ENCODE peak calls at places on chromosome 16, in seven cellular contexts. K is HCT116, L is stomach, J is endothelial cell of umbilical vein, Y is H1, C is sigmoid colon, O is upper lobe of left lung. A is an unnamed sample.

GRCh38 chr16:31487720-31488629 is 5.1 kb downstream of the SLC5A2 start:
- DNase-seq in C (no peak), J (peak; percentile 21), Y (no peak), O (peak; percentile 88), L (peak; percentile 75), K (no peak), A (peak; percentile 81)

GRCh38 chr16:2860826-2861567 is 3.0 kb upstream of the PRSS22 start:
- DNase-seq in O (no peak), C (no peak), K (no peak), Y (no peak), L (no peak), J (no peak), A (no peak)

GRCh38 chr16:78098087-78098486 is 1.4 kb upstream of the WWOX start:
- DNase-seq in C (no peak), K (no peak), J (no peak), O (no peak), Y (no peak), L (no peak), A (no peak)

GRCh38 chr16:104828-105374 is 26.9 kb downstream of the MPG start:
- DNase-seq in C (no peak), J (no peak), Y (no peak), L (no peak), O (no peak), K (no peak), A (no peak)

GRCh38 chr16:31453255-31454204 is 5.8 kb upstream of the ARMC5 start:
- DNase-seq in C (peak; percentile 71), O (peak; percentile 56), L (no peak), Y (no peak), J (no peak), K (no peak), A (peak; percentile 65)

GRCh38 chr16:25279491-25279890 is 21.8 kb upstream of the ZKSCAN2 start:
- DNase-seq in J (no peak), K (no peak), C (no peak), O (no peak), L (no peak), Y (no peak), A (no peak)

GRCh38 chr16:61471737-61472136 is 564.5 kb downstream of the CDH8 start:
- DNase-seq in O (no peak), J (no peak), Y (no peak), L (no peak), C (no peak), K (no peak), A (no peak)

GRCh38 chr16:81392011-81392410 is 52.6 kb upstream of the CMIP start:
- DNase-seq in Y (no peak), J (no peak), C (no peak), L (no peak), K (no peak), O (no peak), A (no peak)

GRCh38 chr16:30967795-30968194 is 10.2 kb downstream of the SETD1A start:
- DNase-seq in K (no peak), O (no peak), J (no peak), L (no peak), Y (no peak), C (no peak), A (no peak)

GRCh38 chr16:48276102-48276501 is 28.8 kb upstream of the ABCC11 start:
- DNase-seq in O (no peak), C (no peak), K (no peak), J (peak; percentile 86), Y (no peak), L (no peak), A (no peak)

GRCh38 chr16:14485131-14485551 is 144.9 kb downstream of the PARN start:
- DNase-seq in O (no peak), L (no peak), K (no peak), J (no peak), C (no peak), Y (no peak), A (no peak)

GRCh38 chr16:54400261-54400660 is 113.7 kb upstream of the IRX3 start:
- DNase-seq in O (no peak), J (no peak), L (no peak), C (no peak), Y (no peak), K (no peak), A (no peak)

GRCh38 chr16:67481561-67482259 is 753 bp upstream of the ATP6V0D1 start:
- DNase-seq in O (no peak), J (peak; percentile 60), Y (no peak), K (no peak), L (peak; percentile 56), C (peak; percentile 86), A (peak; percentile 70)

GRCh38 chr16:8720080-8720966 is 45.9 kb downstream of the ABAT start:
- DNase-seq in O (no peak), C (no peak), L (no peak), J (no peak), K (no peak), Y (no peak), A (no peak)

GRCh38 chr16:3328104-3328503 is 22.8 kb downstream of the ZNF75A start:
- DNase-seq in J (no peak), Y (no peak), C (no peak), K (no peak), O (no peak), L (no peak), A (no peak)

GRCh38 chr16:89749637-89750036 is 28.3 kb downstream of the ZNF276 start:
- DNase-seq in O (peak; percentile 66), K (no peak), L (peak; percentile 60), J (no peak), C (no peak), Y (no peak), A (peak; percentile 61)

GRCh38 chr16:68083239-68083781 is 1.9 kb upstream of the NFATC3 start:
- DNase-seq in L (no peak), O (no peak), Y (no peak), J (no peak), C (no peak), K (no peak), A (no peak)

GRCh38 chr16:6356881-6357280 is 975.8 kb upstream of the RBFOX1 start:
- DNase-seq in J (no peak), O (no peak), C (no peak), L (no peak), Y (no peak), K (no peak), A (no peak)

GRCh38 chr16:31199430-31200041 is 3.0 kb downstream of the PYCARD start:
- DNase-seq in O (no peak), Y (no peak), L (no peak), C (no peak), J (no peak), K (no peak), A (no peak)

GRCh38 chr16:1280783-1281182 is 24.9 kb downstream of the TPSD1 start:
- DNase-seq in O (no peak), L (no peak), K (no peak), Y (no peak), C (no peak), J (no peak), A (no peak)

GRCh38 chr16:50999181-50999580 is 151.9 kb downstream of the SALL1 start:
- DNase-seq in C (no peak), J (no peak), O (no peak), Y (no peak), K (no peak), L (no peak), A (no peak)

GRCh38 chr16:85915125-85915845 is 16.3 kb downstream of the IRF8 start:
- DNase-seq in K (no peak), Y (no peak), L (no peak), O (no peak), C (no peak), J (no peak), A (no peak)

GRCh38 chr16:85914423-85914794 is 15.4 kb downstream of the IRF8 start:
- DNase-seq in J (no peak), K (no peak), Y (no peak), C (no peak), O (no peak), L (no peak), A (no peak)

GRCh38 chr16:85913141-85913601 is 14.2 kb downstream of the IRF8 start:
- DNase-seq in K (no peak), C (no peak), J (no peak), O (no peak), L (no peak), Y (no peak), A (no peak)

GRCh38 chr16:85912271-85912974 is 13.5 kb downstream of the IRF8 start:
- DNase-seq in L (no peak), K (no peak), J (no peak), O (no peak), C (peak; percentile 79), Y (no peak), A (peak; percentile 43)

GRCh38 chr16:85913688-85914422 is 14.9 kb downstream of the IRF8 start:
- DNase-seq in K (no peak), O (peak; percentile 43), Y (no peak), C (no peak), L (no peak), J (no peak), A (no peak)
- TF ChIP-seq POLR2AphosphoS5 in K (no peak), O (no peak), Y (no peak), C (no peak), L (no peak), J (no peak), A (no peak)

GRCh38 chr16:56519459-56520250 is at the start of gene BBS2:
- DNase-seq in K (peak; percentile 51), C (peak; percentile 94), J (peak; percentile 89), L (peak; percentile 94), O (peak; percentile 90), Y (peak; percentile 46), A (peak; percentile 94)
- TF ChIP-seq POLR2A in K (peak; percentile 37), C (peak; percentile 64), J (peak; percentile 89), L (no peak), O (peak; percentile 49), Y (peak; percentile 80), A (peak; percentile 89)

GRCh38 chr16:70429888-70430666 is 8.8 kb downstream of the ST3GAL2 start:
- DNase-seq in O (peak; percentile 38), C (no peak), L (no peak), Y (no peak), K (no peak), J (no peak), A (no peak)
- TF ChIP-seq POLR2AphosphoS5 in O (no peak), C (no peak), L (no peak), Y (no peak), K (no peak), J (no peak), A (no peak)

GRCh38 chr16:71794018-71794417 is 14.6 kb downstream of the AP1G1 start:
- DNase-seq in L (no peak), K (no peak), Y (no peak), O (no peak), C (no peak), J (no peak), A (no peak)

GRCh38 chr16:71788578-71788977 is 20.1 kb downstream of the AP1G1 start:
- DNase-seq in K (no peak), J (no peak), L (no peak), Y (no peak), C (no peak), O (no peak), A (no peak)

GRCh38 chr16:71792176-71792575 is 16.5 kb downstream of the AP1G1 start:
- DNase-seq in K (no peak), Y (no peak), J (no peak), O (no peak), L (no peak), C (no peak), A (no peak)

GRCh38 chr16:71784093-71784492 is 24.5 kb downstream of the AP1G1 start:
- DNase-seq in K (no peak), C (no peak), O (no peak), Y (no peak), J (no peak), L (no peak), A (no peak)

DNA sequence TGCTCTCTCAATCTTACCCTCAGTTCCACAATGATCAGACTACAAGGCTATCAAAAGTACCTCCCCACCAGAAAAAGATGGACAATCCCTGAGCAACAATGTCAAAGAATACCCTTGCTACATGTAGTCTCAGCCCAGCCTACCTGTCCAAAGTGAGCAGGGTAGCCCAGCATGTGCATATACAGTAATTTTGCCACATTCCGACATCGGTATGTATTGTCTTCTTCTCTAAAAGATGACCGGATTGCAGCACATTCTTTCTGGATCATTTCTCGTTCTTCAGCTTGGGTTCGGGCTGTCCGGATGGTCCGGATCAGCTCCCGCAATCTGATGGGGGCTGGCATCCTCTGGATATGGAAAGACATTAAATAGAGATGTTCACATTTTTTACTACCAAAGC is 19.5 kb downstream of the AP1G1 start:
- DNase-seq in Y (no peak), C (no peak), K (no peak), L (no peak), J (no peak), O (no peak), A (no peak)
- TF ChIP-seq POLR2A in Y (no peak), C (no peak), K (no peak), L (no peak), J (no peak), O (no peak), A (no peak)